ENCODE peak calls at places on chromosomes 5 and 9, in four cellular contexts. Q is activated B cell treated with CpG ODN at 0.5 μM for 24 hours, R is IMR-90, D is foreskin fibroblast. Y is an unnamed sample.
A peak's percentile ranks its signal among the peaks of the same experiment; 100 is the strongest.

GRCh38 chr9:31103836-31104235 is 1280.6 kb upstream of the ACO1 start:
- DNase-seq in R (no peak), Q (no peak), D (no peak), Y (no peak)

GRCh38 chr5:99032234-99033013 is 103.6 kb upstream of the CHD1 start:
- DNase-seq in Q (no peak), D (peak; percentile 74), R (peak; percentile 80), Y (no peak)

GRCh38 chr5:5666076-5666365 is 243.5 kb downstream of the ICE1 start:
- DNase-seq in D (no peak), R (no peak), Q (no peak), Y (no peak)

GRCh38 chr5:106290841-106291240 is 1379.9 kb downstream of the EFNA5 start:
- DNase-seq in Q (no peak), R (peak; percentile 64), D (peak; percentile 43), Y (no peak)

GRCh38 chr5:59061377-59061776 is 478.5 kb downstream of the RAB3C start:
- DNase-seq in D (no peak), R (peak; percentile 68), Q (no peak), Y (no peak)

GRCh38 chr9:89873801-89874200 is 269.0 kb downstream of the GADD45G start:
- DNase-seq in D (no peak), R (no peak), Q (peak; percentile 7), Y (peak; percentile 52)

GRCh38 chr9:38352716-38353334 is 39.7 kb upstream of the ALDH1B1 start:
- DNase-seq in R (no peak), Q (no peak), D (no peak), Y (no peak)

GRCh38 chr5:134091626-134092121 is 22.8 kb upstream of the TCF7 start:
- DNase-seq in R (no peak), D (no peak), Q (no peak), Y (no peak)

GRCh38 chr9:132575005-132575609 is 7.3 kb upstream of the BARHL1 start:
- DNase-seq in D (peak; percentile 47), R (peak; percentile 67), Q (no peak), Y (peak; percentile 88)

GRCh38 chr9:16421534-16421933 is 448.9 kb downstream of the BNC2 start:
- DNase-seq in Q (no peak), R (peak; percentile 24), D (peak; percentile 53), Y (no peak)

GRCh38 chr9:87540444-87541105 is 42.9 kb downstream of the DAPK1 start:
- DNase-seq in Q (no peak), R (no peak), D (no peak), Y (no peak)

GRCh38 chr5:176619569-176620332 is 9.8 kb upstream of the GPRIN1 start:
- DNase-seq in R (no peak), Q (no peak), D (no peak), Y (no peak)

GRCh38 chr5:141870226-141870625 is 8.0 kb downstream of the PCDH1 start:
- DNase-seq in D (no peak), R (no peak), Q (no peak), Y (no peak)

GRCh38 chr9:106069241-106069640 is 374.9 kb downstream of the TMEM38B start:
- DNase-seq in D (peak; percentile 3), R (no peak), Q (no peak), Y (no peak)

GRCh38 chr9:36148652-36149051 is 12.1 kb downstream of the GLIPR2 start:
- DNase-seq in R (peak; percentile 97), D (peak; percentile 97), Q (no peak), Y (no peak)

GRCh38 chr9:93900436-93900819 is 54.7 kb downstream of the BARX1 start:
- DNase-seq in Q (no peak), R (no peak), D (no peak), Y (peak; percentile 54)

GRCh38 chr9:88587885-88588628 is 53.1 kb downstream of the NXNL2 start:
- DNase-seq in D (peak; percentile 14), R (peak; percentile 40), Q (no peak), Y (no peak)

GRCh38 chr5:1511651-1512540 is 11.9 kb downstream of the LPCAT1 start:
- DNase-seq in Q (peak; percentile 15), R (peak; percentile 55), D (peak; percentile 86), Y (peak; percentile 62)

GRCh38 chr9:94079236-94079635 is 5.0 kb upstream of the PTPDC1 start:
- DNase-seq in R (no peak), D (no peak), Q (no peak), Y (no peak)

GRCh38 chr9:136854113-136854841 is 2.1 kb downstream of the MAMDC4 start:
- DNase-seq in D (no peak), R (no peak), Q (no peak), Y (no peak)

GRCh38 chr9:136852664-136853595 is 784 bp downstream of the MAMDC4 start:
- DNase-seq in D (no peak), Q (no peak), R (no peak), Y (no peak)

GRCh38 chr9:136851941-136852663 is at the start of gene MAMDC4:
- DNase-seq in R (no peak), D (no peak), Q (no peak), Y (no peak)

GRCh38 chr9:136854842-136855460 is 2.8 kb downstream of the MAMDC4 start:
- DNase-seq in Q (no peak), R (no peak), D (no peak), Y (no peak)

GRCh38 chr9:136853596-136854112 is 1.5 kb downstream of the MAMDC4 start:
- DNase-seq in Q (no peak), D (no peak), R (no peak), Y (no peak)
- TF ChIP-seq CTCF in Q (no peak), D (no peak), R (no peak), Y (no peak)

GRCh38 chr9:85420750-85421149 is 321.0 kb downstream of the AGTPBP1 start:
- DNase-seq in Q (no peak), R (no peak), D (no peak), Y (no peak)

GRCh38 chr9:85430659-85431370 is 310.9 kb downstream of the AGTPBP1 start:
- DNase-seq in Q (no peak), R (no peak), D (no peak), Y (no peak)

GRCh38 chr9:85421641-85422040 is 320.1 kb downstream of the AGTPBP1 start:
- DNase-seq in D (no peak), R (no peak), Q (no peak), Y (no peak)

GRCh38 chr9:85427749-85428148 is 314.0 kb downstream of the AGTPBP1 start:
- DNase-seq in R (no peak), Q (no peak), D (no peak), Y (no peak)

DNA sequence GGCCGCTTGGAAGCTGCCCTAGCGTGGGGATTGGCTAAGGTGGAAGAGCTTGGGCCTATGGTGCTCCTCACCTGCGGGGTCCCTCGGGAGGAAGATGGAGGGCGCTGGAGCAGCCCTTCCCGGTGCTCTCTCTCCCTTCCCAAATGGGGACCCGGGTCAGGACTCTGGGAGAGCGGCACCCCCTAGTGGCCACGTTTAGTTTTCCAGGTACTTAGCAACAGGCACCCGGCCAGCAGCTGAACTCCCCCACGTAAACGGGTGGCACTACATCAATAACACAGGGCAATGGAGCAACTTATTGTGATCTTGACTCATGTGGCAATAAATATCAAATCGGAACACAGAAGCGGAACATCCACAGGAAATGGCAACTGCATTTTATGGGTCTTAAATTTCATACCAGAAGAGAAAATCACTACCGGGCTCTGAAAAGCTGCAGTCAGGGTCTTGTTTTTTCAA is 316.6 kb downstream of the AGTPBP1 start:
- DNase-seq in Q (no peak), D (peak; percentile 68), R (no peak), Y (peak; percentile 80)
- TF ChIP-seq CTCF in Q (no peak), D (peak; percentile 60), R (peak; percentile 15), Y (peak; percentile 86)

DNA sequence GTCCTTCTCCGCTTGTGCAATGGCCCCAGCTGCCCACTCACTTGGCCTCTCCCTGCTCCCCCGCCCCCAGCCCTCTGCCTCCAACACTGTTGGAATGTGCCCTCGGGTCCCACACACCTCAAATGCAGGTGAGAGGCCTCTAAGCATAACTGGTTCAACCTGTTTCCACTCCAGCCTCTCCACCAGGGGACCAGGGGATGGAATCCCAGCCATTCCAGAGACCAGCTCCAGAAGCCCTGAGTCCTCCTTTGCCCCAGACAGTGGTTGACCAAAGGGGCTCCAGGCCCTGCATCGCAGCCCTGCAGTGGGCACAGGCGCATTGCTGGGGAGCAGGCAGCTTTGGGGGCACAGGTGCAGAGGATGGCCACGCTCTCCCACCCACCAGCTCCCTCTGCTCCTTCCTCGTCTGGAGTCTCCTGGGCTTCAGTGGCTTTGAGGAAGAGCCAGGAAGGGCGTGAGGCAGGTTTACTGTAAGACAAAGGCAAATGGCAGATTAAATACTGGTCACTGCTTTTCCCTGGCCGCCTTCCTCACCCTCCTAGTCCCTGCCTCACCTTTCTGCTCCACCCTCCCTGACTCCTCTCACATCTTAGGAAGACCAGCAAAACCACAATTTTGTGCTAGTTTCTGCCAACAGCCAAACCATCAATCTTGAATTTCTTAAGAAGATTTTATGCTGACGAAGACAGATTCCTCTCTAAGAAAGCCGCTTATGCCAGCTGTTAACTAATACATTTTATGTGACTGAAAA is 29.1 kb upstream of the IRX2 start:
- DNase-seq in R (no peak), D (no peak), Q (no peak), Y (no peak)
- TF ChIP-seq CTCF in R (no peak), D (no peak), Q (no peak), Y (no peak)

GRCh38 chr5:9617739-9618504 is 12.2 kb downstream of the TAS2R1 start:
- DNase-seq in R (no peak), Q (no peak), D (no peak), Y (no peak)
- TF ChIP-seq CTCF in R (no peak), Q (no peak), D (no peak), Y (no peak)

GRCh38 chr5:84379749-84380148 is 4.9 kb downstream of the EDIL3 start:
- DNase-seq in Q (no peak), R (peak; percentile 56), D (no peak), Y (no peak)
- TF ChIP-seq CTCF in Q (no peak), R (peak; percentile 54), D (no peak), Y (no peak)

DNA sequence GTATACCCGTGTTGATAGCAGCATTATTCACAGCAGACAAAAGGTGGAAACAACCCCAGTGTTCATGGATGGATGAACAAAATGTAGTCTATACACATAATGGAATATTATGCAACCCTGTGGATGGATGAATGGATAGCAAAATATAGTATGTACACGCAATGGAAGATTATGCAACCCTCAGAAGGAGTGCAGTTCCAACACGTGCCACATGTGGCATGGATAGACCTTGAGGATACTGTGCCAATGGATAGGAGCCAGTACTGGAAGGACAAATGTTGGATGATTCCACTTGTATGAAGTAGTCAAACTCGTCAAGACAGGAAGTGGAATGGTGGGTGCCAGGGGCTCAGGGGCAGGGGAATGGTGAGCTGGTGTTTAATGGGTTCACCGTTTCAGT is 44.9 kb downstream of the PLEKHG4B start:
- DNase-seq in D (no peak), R (no peak), Q (no peak), Y (no peak)
- TF ChIP-seq CTCF in D (no peak), R (no peak), Q (no peak), Y (peak; percentile 27)

DNA sequence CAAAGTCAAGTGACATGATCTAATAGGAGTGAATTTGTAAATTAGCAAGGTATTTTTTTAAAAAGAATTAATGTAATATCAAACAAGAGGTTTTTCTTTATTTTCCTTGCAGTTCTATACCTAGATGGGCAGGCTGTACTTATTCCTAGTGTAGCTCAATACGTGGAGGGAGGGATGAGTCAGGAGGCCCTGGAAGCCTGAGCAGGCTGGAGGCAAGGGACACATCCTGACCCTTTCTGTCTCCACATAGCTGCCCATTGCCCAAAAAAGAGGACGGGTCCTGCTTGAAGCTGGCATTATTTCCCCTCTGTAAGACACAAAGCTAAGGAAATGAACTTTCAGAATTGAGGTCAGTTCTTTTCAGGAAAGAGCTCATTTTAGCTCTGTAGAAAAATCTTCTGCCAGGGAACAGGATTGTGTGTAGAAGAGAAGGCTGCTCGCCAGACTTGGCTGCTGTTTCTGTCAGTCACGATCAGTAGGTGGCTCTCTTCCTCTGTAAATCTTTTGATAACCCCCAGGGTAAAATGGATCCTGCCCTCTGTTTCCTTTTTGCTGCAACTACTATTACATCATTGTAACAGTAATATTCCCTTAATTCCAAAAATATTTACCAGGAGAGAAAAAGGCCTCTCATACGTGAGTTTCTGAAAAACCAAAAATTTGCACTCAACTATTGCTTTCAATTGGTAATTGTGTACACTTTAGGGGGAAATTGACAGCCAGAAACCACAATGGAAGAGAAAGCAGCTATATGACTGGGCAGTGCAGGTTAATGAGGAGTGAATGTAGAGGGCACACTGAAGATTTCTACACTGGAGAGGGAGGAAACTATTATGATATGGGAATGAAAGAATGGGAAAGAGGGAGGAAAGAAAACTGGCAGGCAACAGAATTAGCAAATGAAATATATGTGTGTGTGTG is 12.3 kb upstream of the IFNW1 start:
- DNase-seq in D (peak; percentile 10), Q (no peak), R (peak; percentile 1), Y (no peak)
- TF ChIP-seq CTCF in D (no peak), Q (no peak), R (no peak), Y (peak; percentile 47)